ENCODE peak calls at places on chromosomes 7 and 10, in eight cellular contexts. One of them, this sample, is unnamed.
A peak's percentile ranks its signal among the peaks of the same experiment; 100 is the strongest.

GRCh38 chr7:137741443-137741842 is 105.3 kb downstream of the DGKI start:
- DNase-seq in mesendoderm: no peak
- DNase-seq in skeletal muscle cell: no peak
- DNase-seq in fibroblast of the aortic adventitia: no peak
- DNase-seq in astrocyte: no peak
- DNase-seq in pancreas: no peak
- DNase-seq in stomach: no peak
- DNase-seq in cardiac muscle cell: no peak
- DNase-seq in this sample: no peak

GRCh38 chr10:120221873-120222485 is 235.0 kb upstream of the PLPP4 start:
- DNase-seq in fibroblast of the aortic adventitia: peak; percentile 70
- DNase-seq in mesendoderm: peak; percentile 86
- DNase-seq in pancreas: no peak
- DNase-seq in astrocyte: peak; percentile 10
- DNase-seq in stomach: peak; percentile 35
- DNase-seq in cardiac muscle cell: peak; percentile 17
- DNase-seq in skeletal muscle cell: peak; percentile 0
- DNase-seq in this sample: peak; percentile 23

GRCh38 chr7:4144801-4145470 is 537.2 kb upstream of the FOXK1 start:
- DNase-seq in astrocyte: peak; percentile 33
- DNase-seq in stomach: no peak
- DNase-seq in skeletal muscle cell: no peak
- DNase-seq in cardiac muscle cell: peak; percentile 3
- DNase-seq in fibroblast of the aortic adventitia: no peak
- DNase-seq in mesendoderm: peak; percentile 46
- DNase-seq in pancreas: peak; percentile 61
- DNase-seq in this sample: peak; percentile 41

GRCh38 chr10:114768394-114768786 is 53.2 kb upstream of the FHIP2A start:
- DNase-seq in mesendoderm: peak; percentile 37
- DNase-seq in fibroblast of the aortic adventitia: no peak
- DNase-seq in astrocyte: no peak
- DNase-seq in pancreas: peak; percentile 60
- DNase-seq in cardiac muscle cell: no peak
- DNase-seq in skeletal muscle cell: no peak
- DNase-seq in stomach: no peak
- DNase-seq in this sample: no peak

GRCh38 chr7:135508853-135509588 is 881 bp downstream of the CNOT4 start:
- DNase-seq in fibroblast of the aortic adventitia: peak; percentile 23
- DNase-seq in skeletal muscle cell: no peak
- DNase-seq in pancreas: no peak
- DNase-seq in astrocyte: peak; percentile 21
- DNase-seq in cardiac muscle cell: peak; percentile 34
- DNase-seq in mesendoderm: peak; percentile 61
- DNase-seq in stomach: no peak
- DNase-seq in this sample: no peak

GRCh38 chr7:17651926-17652385 is 288.3 kb downstream of the SNX13 start:
- DNase-seq in fibroblast of the aortic adventitia: peak; percentile 98
- DNase-seq in pancreas: no peak
- DNase-seq in skeletal muscle cell: peak; percentile 86
- DNase-seq in stomach: no peak
- DNase-seq in astrocyte: peak; percentile 91
- DNase-seq in mesendoderm: no peak
- DNase-seq in cardiac muscle cell: peak; percentile 93
- DNase-seq in this sample: peak; percentile 51

GRCh38 chr10:100710151-100710871 is 35.1 kb upstream of the PAX2 start:
- DNase-seq in mesendoderm: peak; percentile 17
- DNase-seq in astrocyte: no peak
- DNase-seq in stomach: no peak
- DNase-seq in pancreas: no peak
- DNase-seq in fibroblast of the aortic adventitia: no peak
- DNase-seq in skeletal muscle cell: no peak
- DNase-seq in cardiac muscle cell: peak; percentile 7
- DNase-seq in this sample: peak; percentile 20

GRCh38 chr7:22001345-22002004 is 55.8 kb upstream of the CDCA7L start:
- DNase-seq in fibroblast of the aortic adventitia: peak; percentile 79
- DNase-seq in skeletal muscle cell: peak; percentile 35
- DNase-seq in astrocyte: peak; percentile 80
- DNase-seq in mesendoderm: peak; percentile 61
- DNase-seq in stomach: no peak
- DNase-seq in cardiac muscle cell: peak; percentile 82
- DNase-seq in pancreas: no peak
- DNase-seq in this sample: no peak

GRCh38 chr7:149856-150636 is 42.3 kb upstream of the FAM20C start:
- DNase-seq in skeletal muscle cell: no peak
- DNase-seq in fibroblast of the aortic adventitia: no peak
- DNase-seq in cardiac muscle cell: no peak
- DNase-seq in stomach: peak; percentile 45
- DNase-seq in mesendoderm: peak; percentile 40
- DNase-seq in astrocyte: no peak
- DNase-seq in pancreas: peak; percentile 88
- DNase-seq in this sample: peak; percentile 28

GRCh38 chr7:143416565-143417149 is 8.0 kb upstream of the EPHA1 start:
- DNase-seq in skeletal muscle cell: no peak
- DNase-seq in astrocyte: no peak
- DNase-seq in fibroblast of the aortic adventitia: peak; percentile 77
- DNase-seq in cardiac muscle cell: peak; percentile 71
- DNase-seq in pancreas: no peak
- DNase-seq in stomach: no peak
- DNase-seq in mesendoderm: peak; percentile 32
- DNase-seq in this sample: no peak

GRCh38 chr7:148799893-148800545 is 84.1 kb downstream of the EZH2 start:
- DNase-seq in stomach: no peak
- DNase-seq in fibroblast of the aortic adventitia: no peak
- DNase-seq in cardiac muscle cell: no peak
- DNase-seq in pancreas: no peak
- DNase-seq in astrocyte: no peak
- DNase-seq in mesendoderm: no peak
- DNase-seq in skeletal muscle cell: no peak
- DNase-seq in this sample: no peak

GRCh38 chr7:122430710-122431109 is 126.2 kb upstream of the FEZF1 start:
- DNase-seq in cardiac muscle cell: peak; percentile 45
- DNase-seq in astrocyte: no peak
- DNase-seq in pancreas: no peak
- DNase-seq in fibroblast of the aortic adventitia: peak; percentile 59
- DNase-seq in stomach: no peak
- DNase-seq in skeletal muscle cell: no peak
- DNase-seq in mesendoderm: no peak
- DNase-seq in this sample: no peak

GRCh38 chr7:151086802-151087246 is 549 bp downstream of the AGAP3 start:
- DNase-seq in skeletal muscle cell: no peak
- DNase-seq in stomach: no peak
- DNase-seq in fibroblast of the aortic adventitia: no peak
- DNase-seq in cardiac muscle cell: peak; percentile 24
- DNase-seq in pancreas: no peak
- DNase-seq in astrocyte: no peak
- DNase-seq in mesendoderm: peak; percentile 53
- DNase-seq in this sample: peak; percentile 11

GRCh38 chr10:3689871-3690510 is 95.0 kb downstream of the KLF6 start:
- DNase-seq in cardiac muscle cell: no peak
- DNase-seq in stomach: no peak
- DNase-seq in fibroblast of the aortic adventitia: no peak
- DNase-seq in pancreas: no peak
- DNase-seq in astrocyte: no peak
- DNase-seq in mesendoderm: no peak
- DNase-seq in skeletal muscle cell: no peak
- DNase-seq in this sample: no peak

GRCh38 chr7:38796636-38797501 is 112.1 kb downstream of the VPS41 start:
- DNase-seq in astrocyte: peak; percentile 27
- DNase-seq in stomach: peak; percentile 57
- DNase-seq in cardiac muscle cell: peak; percentile 65
- DNase-seq in skeletal muscle cell: peak; percentile 3
- DNase-seq in fibroblast of the aortic adventitia: peak; percentile 80
- DNase-seq in mesendoderm: peak; percentile 51
- DNase-seq in pancreas: no peak
- DNase-seq in this sample: peak; percentile 16

GRCh38 chr7:144842377-144842851 is 6.6 kb upstream of the TPK1 start:
- DNase-seq in skeletal muscle cell: no peak
- DNase-seq in stomach: peak; percentile 72
- DNase-seq in fibroblast of the aortic adventitia: peak; percentile 22
- DNase-seq in astrocyte: no peak
- DNase-seq in pancreas: no peak
- DNase-seq in cardiac muscle cell: peak; percentile 72
- DNase-seq in mesendoderm: peak; percentile 91
- DNase-seq in this sample: no peak

GRCh38 chr7:41568135-41568534 is 134.8 kb downstream of the INHBA start:
- DNase-seq in pancreas: no peak
- DNase-seq in astrocyte: no peak
- DNase-seq in fibroblast of the aortic adventitia: no peak
- DNase-seq in mesendoderm: no peak
- DNase-seq in skeletal muscle cell: no peak
- DNase-seq in cardiac muscle cell: no peak
- DNase-seq in stomach: no peak
- DNase-seq in this sample: no peak

GRCh38 chr10:93368210-93368609 is 113.9 kb downstream of the MYOF start:
- DNase-seq in skeletal muscle cell: no peak
- DNase-seq in cardiac muscle cell: peak; percentile 21
- DNase-seq in stomach: no peak
- DNase-seq in astrocyte: no peak
- DNase-seq in mesendoderm: no peak
- DNase-seq in fibroblast of the aortic adventitia: peak; percentile 62
- DNase-seq in pancreas: no peak
- DNase-seq in this sample: no peak

GRCh38 chr10:44974082-44974627 is 4.5 kb downstream of the DEPP1 start:
- DNase-seq in astrocyte: no peak
- DNase-seq in stomach: no peak
- DNase-seq in skeletal muscle cell: no peak
- DNase-seq in fibroblast of the aortic adventitia: no peak
- DNase-seq in cardiac muscle cell: no peak
- DNase-seq in mesendoderm: no peak
- DNase-seq in pancreas: peak; percentile 82
- DNase-seq in this sample: no peak
- H3K4me3 ChIP-seq in astrocyte: peak overlapping the region; percentile 57
- H3K4me3 ChIP-seq in stomach: peak overlapping the region; percentile 61
- H3K4me3 ChIP-seq in skeletal muscle cell: peak overlapping the region; percentile 31
- H3K4me3 ChIP-seq in fibroblast of the aortic adventitia: peak overlapping the region; percentile 13
- H3K4me3 ChIP-seq in cardiac muscle cell: no peak overlapping the region
- H3K4me3 ChIP-seq in mesendoderm: no peak overlapping the region
- H3K4me3 ChIP-seq in pancreas: peak overlapping the region; percentile 97
- H3K4me3 ChIP-seq in this sample: peak overlapping the region; percentile 23

GRCh38 chr10:16304311-16304710 is 132.5 kb upstream of the PTER start:
- DNase-seq in astrocyte: no peak
- DNase-seq in pancreas: no peak
- DNase-seq in fibroblast of the aortic adventitia: no peak
- DNase-seq in stomach: no peak
- DNase-seq in mesendoderm: no peak
- DNase-seq in skeletal muscle cell: no peak
- DNase-seq in cardiac muscle cell: no peak
- DNase-seq in this sample: no peak
- H3K4me3 ChIP-seq in astrocyte: no peak overlapping the region
- H3K4me3 ChIP-seq in pancreas: no peak overlapping the region
- H3K4me3 ChIP-seq in fibroblast of the aortic adventitia: no peak overlapping the region
- H3K4me3 ChIP-seq in stomach: no peak overlapping the region
- H3K4me3 ChIP-seq in mesendoderm: no peak overlapping the region
- H3K4me3 ChIP-seq in skeletal muscle cell: no peak overlapping the region
- H3K4me3 ChIP-seq in cardiac muscle cell: no peak overlapping the region
- H3K4me3 ChIP-seq in this sample: no peak overlapping the region

GRCh38 chr10:5658871-5659618 is 7.3 kb downstream of the ASB13 start:
- DNase-seq in astrocyte: no peak
- DNase-seq in cardiac muscle cell: no peak
- DNase-seq in mesendoderm: peak; percentile 36
- DNase-seq in pancreas: no peak
- DNase-seq in stomach: no peak
- DNase-seq in skeletal muscle cell: no peak
- DNase-seq in fibroblast of the aortic adventitia: no peak
- DNase-seq in this sample: no peak
- H3K4me3 ChIP-seq in astrocyte: no peak overlapping the region
- H3K4me3 ChIP-seq in cardiac muscle cell: no peak overlapping the region
- H3K4me3 ChIP-seq in mesendoderm: no peak overlapping the region
- H3K4me3 ChIP-seq in pancreas: no peak overlapping the region
- H3K4me3 ChIP-seq in stomach: no peak overlapping the region
- H3K4me3 ChIP-seq in skeletal muscle cell: no peak overlapping the region
- H3K4me3 ChIP-seq in fibroblast of the aortic adventitia: no peak overlapping the region
- H3K4me3 ChIP-seq in this sample: no peak overlapping the region

DNA sequence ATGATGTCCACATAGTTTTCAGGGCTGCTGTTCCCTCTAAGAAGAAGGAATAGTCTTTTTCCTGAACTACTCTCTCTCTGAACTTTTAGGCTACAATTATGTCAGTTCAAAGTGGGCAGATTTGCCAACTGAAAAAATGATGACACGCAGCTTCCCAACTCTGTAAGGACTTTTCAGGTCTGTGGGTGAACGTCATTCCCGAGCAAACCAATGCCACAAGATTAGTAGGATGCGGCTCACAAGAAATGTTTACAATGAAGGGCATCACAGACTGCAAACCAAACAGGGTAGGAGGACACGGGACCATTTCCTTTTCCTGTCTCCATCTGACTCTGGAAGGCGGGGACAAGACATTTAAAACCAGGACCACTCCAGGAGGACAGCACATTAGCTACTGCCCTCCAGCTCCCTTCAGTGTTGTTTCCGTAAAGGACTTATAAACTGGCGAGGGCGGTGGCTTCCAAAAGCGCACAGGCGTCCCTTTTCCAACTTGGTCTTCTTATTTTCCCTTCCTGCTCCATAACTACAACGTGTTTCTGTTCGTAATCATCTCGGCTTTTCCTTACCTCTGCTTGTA is 539 bp upstream of the MKLN1 start:
- DNase-seq in pancreas: no peak
- DNase-seq in mesendoderm: peak; percentile 83
- DNase-seq in skeletal muscle cell: peak; percentile 42
- DNase-seq in fibroblast of the aortic adventitia: peak; percentile 77
- DNase-seq in stomach: no peak
- DNase-seq in cardiac muscle cell: peak; percentile 82
- DNase-seq in astrocyte: peak; percentile 74
- DNase-seq in this sample: peak; percentile 41
- H3K4me3 ChIP-seq in pancreas: peak overlapping the region; percentile 86
- H3K4me3 ChIP-seq in mesendoderm: peak overlapping the region; percentile 76
- H3K4me3 ChIP-seq in skeletal muscle cell: peak overlapping the region; percentile 93
- H3K4me3 ChIP-seq in fibroblast of the aortic adventitia: peak overlapping the region; percentile 90
- H3K4me3 ChIP-seq in stomach: peak overlapping the region; percentile 76
- H3K4me3 ChIP-seq in cardiac muscle cell: peak overlapping the region; percentile 79
- H3K4me3 ChIP-seq in astrocyte: peak overlapping the region; percentile 98
- H3K4me3 ChIP-seq in this sample: peak overlapping the region; percentile 84

GRCh38 chr7:128350708-128351295 is 7.1 kb upstream of the RBM28 start:
- DNase-seq in fibroblast of the aortic adventitia: no peak
- DNase-seq in skeletal muscle cell: no peak
- DNase-seq in cardiac muscle cell: no peak
- DNase-seq in stomach: no peak
- DNase-seq in pancreas: peak; percentile 72
- DNase-seq in mesendoderm: no peak
- DNase-seq in astrocyte: no peak
- DNase-seq in this sample: no peak
- H3K4me3 ChIP-seq in fibroblast of the aortic adventitia: no peak overlapping the region
- H3K4me3 ChIP-seq in skeletal muscle cell: no peak overlapping the region
- H3K4me3 ChIP-seq in cardiac muscle cell: no peak overlapping the region
- H3K4me3 ChIP-seq in stomach: no peak overlapping the region
- H3K4me3 ChIP-seq in pancreas: no peak overlapping the region
- H3K4me3 ChIP-seq in mesendoderm: no peak overlapping the region
- H3K4me3 ChIP-seq in astrocyte: no peak overlapping the region
- H3K4me3 ChIP-seq in this sample: no peak overlapping the region

GRCh38 chr7:157017639-157018327 is 7.3 kb upstream of the MNX1 start:
- DNase-seq in pancreas: peak; percentile 67
- DNase-seq in cardiac muscle cell: no peak
- DNase-seq in astrocyte: no peak
- DNase-seq in skeletal muscle cell: no peak
- DNase-seq in mesendoderm: peak; percentile 38
- DNase-seq in stomach: no peak
- DNase-seq in fibroblast of the aortic adventitia: no peak
- DNase-seq in this sample: no peak
- H3K4me3 ChIP-seq in pancreas: no peak overlapping the region
- H3K4me3 ChIP-seq in cardiac muscle cell: no peak overlapping the region
- H3K4me3 ChIP-seq in astrocyte: no peak overlapping the region
- H3K4me3 ChIP-seq in skeletal muscle cell: no peak overlapping the region
- H3K4me3 ChIP-seq in mesendoderm: no peak overlapping the region
- H3K4me3 ChIP-seq in stomach: no peak overlapping the region
- H3K4me3 ChIP-seq in fibroblast of the aortic adventitia: no peak overlapping the region
- H3K4me3 ChIP-seq in this sample: no peak overlapping the region

GRCh38 chr10:35573786-35574185 is 31.4 kb upstream of the GJD4 start:
- DNase-seq in pancreas: no peak
- DNase-seq in skeletal muscle cell: no peak
- DNase-seq in astrocyte: no peak
- DNase-seq in cardiac muscle cell: no peak
- DNase-seq in stomach: no peak
- DNase-seq in mesendoderm: no peak
- DNase-seq in fibroblast of the aortic adventitia: no peak
- DNase-seq in this sample: no peak
- H3K4me3 ChIP-seq in pancreas: no peak overlapping the region
- H3K4me3 ChIP-seq in skeletal muscle cell: no peak overlapping the region
- H3K4me3 ChIP-seq in astrocyte: no peak overlapping the region
- H3K4me3 ChIP-seq in cardiac muscle cell: no peak overlapping the region
- H3K4me3 ChIP-seq in stomach: no peak overlapping the region
- H3K4me3 ChIP-seq in mesendoderm: no peak overlapping the region
- H3K4me3 ChIP-seq in fibroblast of the aortic adventitia: no peak overlapping the region
- H3K4me3 ChIP-seq in this sample: no peak overlapping the region